ENCODE peak calls at places on chromosomes 5 and 9, in nine cellular contexts. T is body of pancreas, X is GM06990, H is H7, Q is aorta, K is sigmoid colon, N is HCT116, M is PC-9, D is brain microvascular endothelial cell. U is an unnamed sample. For H3K27me3, the result is how much of the 10 kb centered on the place peaks cover.

GRCh38 chr5:171442287-171443042 is 23.0 kb downstream of the FGF18 start:
- DNase-seq in K (no peak), N (no peak), T (no peak), M (no peak), Q (no peak), H (peak), X (no peak), D (peak), U (peak)

GRCh38 chr5:125006011-125006685 is 259.7 kb upstream of the ZNF608 start:
- DNase-seq in D (no peak), M (no peak), H (no peak), X (peak), N (no peak), T (no peak), K (no peak), Q (no peak), U (no peak)

GRCh38 chr5:168301593-168302388 is 10.3 kb downstream of the WWC1 start:
- DNase-seq in Q (no peak), H (no peak), M (peak), K (no peak), D (no peak), T (peak), X (no peak), N (peak), U (no peak)

GRCh38 chr5:129135633-129136032 is 41.1 kb downstream of the ISOC1 start:
- DNase-seq in Q (no peak), H (peak), K (no peak), D (no peak), N (peak), T (no peak), X (no peak), M (no peak), U (no peak)

GRCh38 chr5:83253731-83254130 is 176.4 kb downstream of the XRCC4 start:
- DNase-seq in Q (no peak), D (no peak), X (no peak), H (no peak), T (no peak), N (no peak), M (no peak), K (no peak), U (no peak)

GRCh38 chr5:5409151-5409810 is 13.2 kb upstream of the ICE1 start:
- DNase-seq in K (no peak), Q (no peak), T (no peak), N (no peak), X (peak), H (no peak), D (no peak), M (no peak), U (no peak)

GRCh38 chr9:74824654-74825053 is 63.1 kb downstream of the TRPM6 start:
- DNase-seq in K (no peak), H (no peak), T (no peak), Q (no peak), M (peak), D (peak), N (no peak), X (no peak), U (no peak)

GRCh38 chr5:89343666-89344065 is 460.7 kb upstream of the MEF2C start:
- DNase-seq in M (no peak), Q (no peak), H (no peak), X (peak), D (peak), K (no peak), T (no peak), N (no peak), U (no peak)

GRCh38 chr9:4237748-4238511 is 61.9 kb downstream of the GLIS3 start:
- DNase-seq in X (no peak), M (no peak), K (no peak), Q (no peak), D (no peak), T (no peak), H (peak), N (no peak), U (no peak)

GRCh38 chr5:127684722-127685467 is 18.3 kb upstream of the CCDC192 start:
- DNase-seq in H (no peak), K (no peak), X (no peak), D (no peak), T (no peak), M (no peak), N (no peak), Q (no peak), U (no peak)

GRCh38 chr9:134361843-134362414 is 35.7 kb downstream of the RXRA start:
- DNase-seq in Q (no peak), H (no peak), K (no peak), T (no peak), D (no peak), N (no peak), M (no peak), X (no peak), U (no peak)

GRCh38 chr9:2015581-2016410 is 649 bp downstream of the SMARCA2 start:
- DNase-seq in M (peak), X (peak), K (peak), T (peak), N (no peak), H (peak), D (peak), Q (peak), U (no peak)
- H3K27me3 ChIP-seq in M (under half), X (under half), K (under half), T (under half), N (under half), H (half or more), D (under half), Q (under half), U (under half)

DNA sequence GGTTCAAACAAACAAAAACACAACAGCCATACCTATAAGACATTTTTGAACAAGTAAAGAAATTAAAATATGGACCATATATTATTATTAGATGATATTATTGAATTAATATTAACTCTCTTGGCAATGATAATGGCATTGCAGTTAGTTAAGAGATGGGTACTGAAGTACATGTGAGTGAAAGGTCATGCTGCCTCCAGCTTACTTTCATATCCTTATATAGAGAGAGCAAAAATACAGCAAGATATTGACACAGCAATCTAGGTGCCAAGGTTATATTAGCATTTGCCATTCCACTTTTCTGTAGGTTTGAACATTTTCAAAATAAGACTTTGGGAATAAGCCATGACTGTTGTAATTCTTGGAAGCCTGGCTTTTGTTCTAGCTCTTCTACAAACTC is 6.1 kb downstream of the TNFSF8 start:
- DNase-seq in Q (no peak), T (no peak), K (no peak), M (no peak), H (no peak), D (no peak), N (no peak), X (no peak), U (no peak)
- H3K27me3 ChIP-seq in Q (under half), T (under half), K (under half), M (under half), H (half or more), D (under half), N (under half), X (under half), U (under half)

GRCh38 chr5:1661311-1661710 is 137.6 kb upstream of the LPCAT1 start:
- DNase-seq in N (no peak), T (no peak), M (no peak), H (peak), Q (no peak), X (no peak), D (no peak), K (peak), U (no peak)
- H3K27me3 ChIP-seq in N (under half), T (under half), M (half or more), H (under half), Q (under half), X (under half), D (under half), K (half or more), U (under half)

DNA sequence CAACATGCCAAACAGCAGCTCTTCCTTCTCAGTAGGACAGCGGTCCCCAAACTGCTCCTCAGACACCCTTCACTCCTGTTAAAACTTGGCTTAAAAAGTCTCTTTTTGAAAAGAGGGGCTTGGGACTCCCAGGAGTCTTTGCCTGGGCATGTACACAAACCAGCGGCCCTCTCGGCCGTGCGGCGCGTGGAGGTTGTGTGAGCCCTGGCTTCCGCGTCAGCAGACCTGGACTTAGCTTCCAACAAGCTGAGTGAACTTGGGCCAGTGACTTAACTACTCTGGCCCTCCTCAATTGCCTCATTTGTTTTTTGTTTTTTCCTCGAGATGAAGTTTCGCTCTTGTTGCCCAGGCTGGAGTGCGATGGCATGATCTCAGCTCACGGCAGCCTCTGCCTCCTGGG is 15.3 kb upstream of the NTNG2 start:
- DNase-seq in H (no peak), Q (no peak), K (no peak), X (no peak), T (no peak), M (no peak), N (no peak), D (no peak), U (no peak)
- H3K27me3 ChIP-seq in H (under half), Q (under half), K (half or more), X (under half), T (under half), M (half or more), N (under half), D (under half), U (under half)

GRCh38 chr5:135060021-135060420 is 26.0 kb upstream of the PITX1 start:
- DNase-seq in H (no peak), D (no peak), N (no peak), K (peak), X (no peak), T (no peak), Q (no peak), M (no peak), U (no peak)
- H3K27me3 ChIP-seq in H (under half), D (under half), N (under half), K (under half), X (under half), T (under half), Q (under half), M (under half), U (under half)

DNA sequence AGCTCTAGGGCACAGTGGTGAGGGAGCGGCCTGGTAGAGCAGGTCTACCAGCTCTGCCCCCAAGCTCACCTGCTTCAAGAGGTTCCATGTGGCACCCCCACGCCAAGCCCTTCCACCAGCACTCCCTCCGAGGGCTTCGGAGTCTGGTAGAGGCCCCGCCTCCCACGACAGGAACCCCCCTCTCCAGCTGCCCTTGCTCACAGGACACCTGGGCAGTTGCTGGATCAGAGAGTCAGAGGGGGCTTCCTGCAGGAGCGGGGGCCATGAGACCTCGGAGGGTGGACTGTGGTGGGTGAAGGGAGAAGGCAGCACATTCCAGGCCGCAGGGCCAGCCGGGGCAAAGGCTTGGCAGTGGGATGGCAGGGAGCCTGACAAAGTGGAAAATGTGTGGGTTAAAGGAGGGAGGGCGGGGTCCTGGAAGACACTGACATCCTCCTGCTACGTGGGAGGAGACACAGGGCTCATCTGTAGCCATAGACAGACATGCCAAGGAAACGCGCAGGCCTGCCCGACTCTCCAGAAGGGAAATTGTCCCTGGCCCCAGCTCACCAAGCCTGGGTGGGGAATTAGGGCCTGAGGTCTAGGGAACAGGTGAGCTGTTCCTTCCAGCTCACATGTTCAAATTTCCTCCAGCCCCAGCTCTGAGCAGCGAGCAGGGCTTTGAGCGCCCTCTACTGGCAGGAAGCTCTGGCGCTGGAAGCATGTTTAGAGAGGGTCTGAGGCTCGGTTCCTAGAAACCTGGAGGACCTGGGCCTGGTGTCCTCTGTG is 74.2 kb downstream of the NTNG2 start:
- DNase-seq in N (peak), T (peak), D (peak), H (peak), X (peak), Q (peak), K (peak), M (peak), U (peak)
- H3K27me3 ChIP-seq in N (under half), T (under half), D (under half), H (under half), X (under half), Q (under half), K (under half), M (under half), U (half or more)

DNA sequence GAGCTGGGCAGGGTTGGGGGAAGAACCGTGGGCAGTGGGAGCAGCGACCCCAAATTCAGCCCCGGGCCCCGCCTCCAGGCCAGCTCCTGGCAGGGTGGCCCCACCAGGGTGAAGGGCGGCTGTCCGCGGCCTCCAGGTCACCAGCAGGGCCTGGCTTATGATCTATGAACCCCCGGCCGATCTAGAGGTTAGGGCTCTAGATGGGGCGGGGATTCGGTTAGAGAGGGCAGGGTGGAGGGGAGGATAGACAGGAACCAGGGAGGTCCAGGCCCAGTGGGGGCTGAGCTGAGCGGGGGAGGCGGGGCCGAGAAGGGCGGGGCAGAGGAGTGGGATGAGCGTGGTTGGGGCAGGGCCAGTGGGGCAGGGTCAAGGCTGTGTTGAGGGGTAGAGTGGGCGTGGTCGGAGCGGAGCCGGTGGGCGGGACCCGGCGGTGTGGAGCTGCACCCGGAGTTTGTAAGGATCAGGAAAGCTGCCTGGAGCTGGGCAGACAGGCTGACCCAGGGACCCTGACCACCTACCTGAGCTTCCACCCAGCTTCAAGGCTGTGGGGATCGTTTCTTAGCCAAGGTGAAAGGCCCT is 29.3 kb upstream of the OBP2B start:
- DNase-seq in X (peak), H (peak), T (peak), D (peak), Q (peak), M (peak), K (peak), N (peak), U (no peak)
- H3K27me3 ChIP-seq in X (under half), H (under half), T (under half), D (under half), Q (under half), M (under half), K (under half), N (under half), U (under half)

DNA sequence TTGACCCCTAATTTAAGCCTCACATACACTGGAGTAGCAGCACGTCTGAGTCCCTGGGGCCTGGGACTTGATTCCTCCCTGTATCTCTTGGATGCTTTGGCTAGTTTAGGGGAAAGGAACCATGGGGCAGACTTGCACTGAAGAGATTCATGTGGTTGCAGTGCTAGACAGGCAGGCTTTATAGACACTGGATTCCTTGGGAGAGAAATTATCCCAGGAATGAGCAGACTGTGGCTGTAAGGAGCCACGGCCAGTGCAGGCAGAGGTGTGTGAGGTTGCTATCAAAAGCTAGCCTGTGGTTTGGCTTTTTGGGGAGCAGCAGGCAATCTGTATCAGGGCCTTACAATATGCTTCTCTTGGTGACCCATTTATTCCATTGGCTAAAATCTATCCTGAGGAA is 20.5 kb upstream of the PITX1 start:
- DNase-seq in N (no peak), H (no peak), T (no peak), Q (peak), M (no peak), D (no peak), K (no peak), X (no peak), U (no peak)
- H3K27me3 ChIP-seq in N (under half), H (under half), T (under half), Q (under half), M (under half), D (under half), K (under half), X (under half), U (under half)

GRCh38 chr5:34858798-34859197 is 19.8 kb downstream of the TTC23L start:
- DNase-seq in Q (no peak), D (no peak), X (no peak), M (no peak), T (no peak), H (no peak), N (no peak), K (no peak), U (no peak)
- H3K27me3 ChIP-seq in Q (under half), D (under half), X (under half), M (under half), T (under half), H (under half), N (under half), K (under half), U (under half)

DNA sequence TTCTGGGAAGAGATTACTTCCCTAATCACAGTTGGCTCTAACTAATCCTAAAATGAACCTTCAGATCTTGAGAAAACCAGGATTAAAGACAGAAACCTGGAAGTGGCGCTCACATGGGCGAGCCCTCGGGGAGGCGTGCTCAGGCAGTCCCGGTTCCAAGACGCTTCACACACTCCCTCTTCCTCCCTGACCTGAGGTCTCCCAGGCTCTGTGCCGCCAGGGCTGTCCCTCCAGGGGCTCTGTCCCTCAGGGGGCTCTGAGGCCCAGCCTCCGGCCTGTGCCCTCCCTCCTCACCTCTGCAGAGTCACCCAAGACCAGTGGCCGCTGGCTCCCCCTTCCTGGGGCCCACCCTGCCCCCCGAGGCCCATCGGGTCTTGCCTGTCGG is 10.2 kb downstream of the SLC9A3 start:
- DNase-seq in H (no peak), M (no peak), D (no peak), K (no peak), T (no peak), N (no peak), X (no peak), Q (no peak), U (no peak)
- H3K27me3 ChIP-seq in H (under half), M (half or more), D (under half), K (half or more), T (under half), N (under half), X (under half), Q (under half), U (half or more)